ENCODE peak calls at places on chromosomes 16 and 17, in nine cellular contexts. V is left ventricle myocardium inferior, F is GM23338, C is nephron progenitor cell, H is astrocyte, D is uterus, R is AG04450, T is lower leg skin, O is upper lobe of right lung. N is an unnamed sample.
A peak's percentile ranks its signal among the peaks of the same experiment; 100 is the strongest.

GRCh38 chr17:40540448-40540847 is 24.8 kb downstream of the CCR7 start:
- DNase-seq in V (no peak), F (no peak), C (no peak), H (no peak), D (peak; percentile 17), R (no peak), T (no peak), O (peak; percentile 51), N (no peak)

GRCh38 chr17:49000943-49001342 is 3.8 kb downstream of the IGF2BP1 start:
- DNase-seq in V (no peak), F (no peak), C (no peak), H (peak; percentile 53), D (no peak), R (no peak), T (no peak), O (no peak), N (no peak)

GRCh38 chr17:27891841-27892240 is 1.3 kb downstream of the LYRM9 start:
- DNase-seq in V (no peak), F (no peak), C (no peak), H (no peak), D (no peak), R (no peak), T (no peak), O (no peak), N (no peak)

GRCh38 chr16:2156025-2156848 is 655 bp downstream of the TRAF7 start:
- DNase-seq in V (no peak), F (peak; percentile 56), C (peak; percentile 44), H (peak; percentile 69), D (peak; percentile 40), R (no peak), T (no peak), O (no peak), N (no peak)

GRCh38 chr17:16440814-16441629 is 25.7 kb downstream of the TRPV2 start:
- DNase-seq in V (no peak), F (no peak), C (no peak), H (no peak), D (no peak), R (no peak), T (no peak), O (no peak), N (no peak)

GRCh38 chr17:6786618-6787017 is 10.6 kb downstream of the FBXO39 start:
- DNase-seq in V (no peak), F (no peak), C (no peak), H (peak; percentile 74), D (no peak), R (peak; percentile 13), T (no peak), O (no peak), N (no peak)

GRCh38 chr16:80806957-80807356 is 2.6 kb upstream of the CDYL2 start:
- DNase-seq in V (no peak), F (no peak), C (no peak), H (peak; percentile 65), D (no peak), R (peak; percentile 11), T (no peak), O (no peak), N (no peak)

GRCh38 chr16:56972403-56972802 is 10.7 kb downstream of the CETP start:
- DNase-seq in V (no peak), F (no peak), C (no peak), H (no peak), D (no peak), R (no peak), T (no peak), O (no peak), N (no peak)

GRCh38 chr17:38910325-38910724 is 15.1 kb upstream of the LASP1NB start:
- DNase-seq in V (no peak), F (no peak), C (no peak), H (no peak), D (peak; percentile 1), R (no peak), T (no peak), O (peak; percentile 5), N (no peak)

GRCh38 chr17:39872700-39873099 is 4.7 kb downstream of the ZPBP2 start:
- DNase-seq in V (no peak), F (peak; percentile 8), C (no peak), H (peak; percentile 14), D (no peak), R (peak; percentile 11), T (no peak), O (no peak), N (no peak)

GRCh38 chr17:82188001-82188961 is 24.4 kb downstream of the CCDC57 start:
- DNase-seq in V (no peak), F (no peak), C (no peak), H (no peak), D (no peak), R (no peak), T (no peak), O (no peak), N (no peak)

GRCh38 chr17:3213587-3213986 is 6.1 kb downstream of the OR1A1 start:
- DNase-seq in V (no peak), F (peak; percentile 58), C (no peak), H (no peak), D (no peak), R (no peak), T (no peak), O (no peak), N (no peak)

DNA sequence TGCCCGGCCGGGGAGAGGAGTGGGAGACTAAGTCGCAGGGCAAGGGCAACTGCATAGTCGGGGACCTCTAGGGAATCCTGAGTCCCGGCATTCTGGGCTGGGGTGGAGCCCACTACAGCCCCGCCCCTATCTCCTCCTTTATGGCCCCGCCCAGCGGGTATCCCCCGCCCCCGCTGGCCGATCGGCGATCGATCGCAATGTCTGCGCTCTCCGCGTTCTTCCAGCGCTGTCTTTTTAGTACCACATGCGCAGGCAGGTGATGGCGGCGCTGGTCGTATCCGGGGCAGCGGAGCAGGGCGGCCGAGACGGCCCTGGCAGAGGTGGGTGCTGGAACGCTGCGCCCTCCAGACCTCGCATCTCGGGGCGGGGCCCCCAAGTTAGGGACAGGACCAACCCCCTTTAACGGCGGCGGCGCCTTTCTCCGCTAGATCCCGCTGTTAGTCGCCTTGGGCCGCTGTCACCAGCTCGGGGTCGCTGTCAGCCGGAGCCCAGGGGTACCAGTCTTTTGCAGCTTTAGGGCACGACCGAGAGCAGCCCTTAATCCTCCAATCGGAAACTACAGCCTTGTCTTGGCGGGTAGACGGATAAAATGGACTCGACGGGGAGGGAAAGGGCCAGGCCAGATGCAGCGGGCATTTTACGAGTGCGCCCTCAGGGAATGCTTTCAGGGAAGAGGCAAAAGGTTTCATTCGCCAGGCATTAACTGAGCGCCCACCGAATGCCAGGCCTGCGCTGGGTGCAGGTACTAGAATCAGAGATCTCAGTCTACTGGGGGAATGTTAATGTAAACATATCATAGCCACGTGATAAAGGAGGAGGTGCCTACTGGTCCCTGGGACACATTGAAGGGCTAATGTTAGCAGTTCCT is at the start of gene DPH1:
- DNase-seq in V (peak; percentile 87), F (peak; percentile 97), C (peak; percentile 91), H (peak; percentile 86), D (peak; percentile 89), R (peak; percentile 62), T (peak; percentile 82), O (peak; percentile 94), N (peak; percentile 90)
- TF ChIP-seq CTCF in V (no peak), F (no peak), C (no peak), H (no peak), D (peak; percentile 52), R (no peak), T (no peak), O (no peak), N (peak; percentile 10)

GRCh38 chr16:58464916-58465731 is 34.8 kb upstream of the NDRG4 start:
- DNase-seq in V (no peak), F (peak; percentile 80), C (peak; percentile 42), H (no peak), D (no peak), R (no peak), T (no peak), O (no peak), N (no peak)
- TF ChIP-seq CTCF in V (peak; percentile 49), F (peak; percentile 49), C (peak; percentile 8), H (no peak), D (no peak), R (no peak), T (no peak), O (peak; percentile 12), N (no peak)

DNA sequence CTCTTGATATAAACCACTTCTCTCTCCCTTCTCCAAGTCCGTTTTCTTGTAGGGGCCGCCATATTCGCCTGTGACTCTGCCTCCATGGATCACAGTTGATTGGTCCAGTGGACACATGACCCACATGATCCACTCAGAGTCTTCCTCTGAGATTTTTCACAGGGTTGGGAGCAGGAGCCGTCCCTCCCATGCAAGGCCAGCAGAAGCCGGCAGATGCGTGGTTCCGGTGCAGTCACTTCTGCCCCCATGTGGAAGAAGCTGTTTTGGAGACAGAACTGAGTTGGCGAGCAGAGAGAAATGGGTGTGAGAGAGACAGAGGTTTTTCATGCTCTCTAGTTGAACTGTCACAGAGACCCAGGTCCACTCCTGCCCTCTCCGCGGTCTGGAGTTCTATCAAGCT is 83.3 kb downstream of the C16orf95 start:
- DNase-seq in V (no peak), F (peak; percentile 48), C (no peak), H (peak; percentile 33), D (no peak), R (no peak), T (no peak), O (no peak), N (no peak)
- TF ChIP-seq CTCF in V (no peak), F (peak; percentile 70), C (peak; percentile 22), H (peak; percentile 38), D (no peak), R (peak; percentile 43), T (no peak), O (no peak), N (no peak)

GRCh38 chr16:23182675-23183485 is at the start of gene SCNN1G:
- DNase-seq in V (peak; percentile 16), F (peak; percentile 52), C (peak; percentile 62), H (no peak), D (peak; percentile 12), R (no peak), T (no peak), O (peak; percentile 82), N (no peak)
- TF ChIP-seq CTCF in V (peak; percentile 61), F (no peak), C (peak; percentile 46), H (no peak), D (no peak), R (no peak), T (no peak), O (peak; percentile 30), N (no peak)

GRCh38 chr16:50685456-50686058 is 4.4 kb upstream of the SNX20 start:
- DNase-seq in V (no peak), F (no peak), C (no peak), H (no peak), D (no peak), R (no peak), T (no peak), O (no peak), N (no peak)
- TF ChIP-seq CTCF in V (no peak), F (no peak), C (no peak), H (no peak), D (no peak), R (no peak), T (no peak), O (no peak), N (no peak)

GRCh38 chr17:44095647-44096496 is 25.3 kb downstream of the G6PC3 start:
- DNase-seq in V (peak; percentile 71), F (peak; percentile 96), C (peak; percentile 75), H (peak; percentile 86), D (peak; percentile 72), R (peak; percentile 79), T (peak; percentile 47), O (peak; percentile 73), N (peak; percentile 64)
- TF ChIP-seq CTCF in V (peak; percentile 29), F (peak; percentile 39), C (no peak), H (no peak), D (peak; percentile 41), R (peak; percentile 45), T (no peak), O (no peak), N (no peak)